ENCODE peak calls at places on chromosome 2, in nine cellular contexts. I is iPS-NIHi11; Y is lung microvascular endothelial cell; C is NCI-H1092 treated with DMSO at 0.1 percent for 48 hours; J is activated T-cell treated with anti-CD3 and anti-CD28 coated beads for 4 hours; S is A549; D is COR-L47; L is stimulated activated CD4-positive, alpha-beta T cell treated with anti-CD3 and anti-CD28 coated beads, Interleukin-4, amount 100 ng/mL, for 48 hours; H is T-helper 2 cell. M is an unnamed sample.

GRCh38 chr2:44351088-44351487 is 10.2 kb downstream of the PREPL start:
- DNase-seq in L (no peak), J (no peak), S (no peak), I (no peak), C (no peak), Y (no peak), H (no peak), D (no peak), M (no peak)

GRCh38 chr2:161077367-161078210 is 82.6 kb upstream of the TANK start:
- DNase-seq in H (peak), D (no peak), C (no peak), I (no peak), S (no peak), J (peak), Y (peak), L (peak), M (peak)

GRCh38 chr2:157900684-157901083 is 24.6 kb upstream of the ACVR1 start:
- DNase-seq in D (no peak), Y (no peak), S (no peak), J (no peak), H (no peak), C (no peak), L (no peak), I (no peak), M (no peak)

GRCh38 chr2:12733846-12734245 is 17.1 kb downstream of the TRIB2 start:
- DNase-seq in Y (no peak), S (no peak), C (no peak), I (no peak), D (peak), J (no peak), H (no peak), L (no peak), M (no peak)

GRCh38 chr2:230011617-230012016 is 57.1 kb downstream of the SLC16A14 start:
- DNase-seq in I (no peak), C (no peak), D (no peak), S (no peak), L (no peak), H (no peak), J (no peak), Y (no peak), M (no peak)

GRCh38 chr2:68203587-68203986 is 45.9 kb downstream of the PNO1 start:
- DNase-seq in Y (no peak), I (no peak), H (no peak), J (no peak), S (no peak), C (no peak), L (no peak), D (no peak), M (no peak)

GRCh38 chr2:218406949-218407703 is 7.5 kb downstream of the CTDSP1 start:
- DNase-seq in S (no peak), C (peak), I (no peak), D (no peak), L (peak), H (peak), Y (peak), J (peak), M (no peak)

GRCh38 chr2:189465478-189465877 is 24.2 kb downstream of the WDR75 start:
- DNase-seq in I (no peak), L (no peak), D (no peak), J (no peak), C (no peak), H (no peak), S (no peak), Y (no peak), M (no peak)